ENCODE peak calls at places on chromosome 11, in eight cellular contexts. K is BJ; U is psoas muscle; M is effector memory CD4-positive, alpha-beta T cell; O is thoracic aorta; V is brain microvascular endothelial cell; P is stomach; Y is Peyer's patch. I is an unnamed sample.

GRCh38 chr11:126290887-126291286 is 8.0 kb downstream of the TIRAP start:
- DNase-seq in V (no peak), O (no peak), Y (no peak), K (no peak), M (no peak), U (no peak), P (no peak), I (no peak)

GRCh38 chr11:82895437-82896091 is 4.7 kb downstream of the PRCP start:
- DNase-seq in U (no peak), O (no peak), Y (no peak), V (no peak), P (no peak), K (no peak), M (no peak), I (no peak)

GRCh38 chr11:69054397-69055211 is 5.9 kb downstream of the TPCN2 start:
- DNase-seq in V (no peak), O (no peak), K (no peak), Y (no peak), M (no peak), U (no peak), P (no peak), I (no peak)

GRCh38 chr11:61480936-61481335 is 27.6 kb upstream of the LRRC10B start:
- DNase-seq in P (no peak), V (peak; percentile 16), O (no peak), Y (no peak), K (no peak), U (no peak), M (no peak), I (no peak)

GRCh38 chr11:133927690-133928627 is 28.8 kb downstream of the IGSF9B start:
- DNase-seq in P (peak; percentile 73), V (peak; percentile 45), O (no peak), U (peak; percentile 59), M (peak; percentile 43), Y (peak; percentile 76), K (no peak), I (peak; percentile 73)

GRCh38 chr11:115903179-115903578 is 399.0 kb upstream of the CADM1 start:
- DNase-seq in U (no peak), O (no peak), Y (no peak), P (no peak), M (no peak), V (no peak), K (no peak), I (no peak)

GRCh38 chr11:111945198-111945597 is 8.1 kb downstream of the DIXDC1 start:
- DNase-seq in M (no peak), O (no peak), K (no peak), P (no peak), Y (no peak), U (no peak), V (no peak), I (no peak)

GRCh38 chr11:91871791-91872190 is 352.8 kb upstream of the FAT3 start:
- DNase-seq in M (no peak), V (no peak), U (no peak), Y (no peak), K (no peak), P (no peak), O (no peak), I (no peak)

GRCh38 chr11:9688716-9689511 is 25.0 kb downstream of the SWAP70 start:
- DNase-seq in P (no peak), U (no peak), K (peak; percentile 30), M (no peak), O (no peak), V (peak; percentile 76), Y (no peak), I (no peak)

GRCh38 chr11:78313898-78314297 is 103.7 kb downstream of the GAB2 start:
- DNase-seq in K (no peak), V (no peak), O (no peak), P (no peak), M (no peak), U (no peak), Y (no peak), I (no peak)

GRCh38 chr11:134753805-134754130 is 341.7 kb upstream of the B3GAT1 start:
- DNase-seq in P (no peak), O (no peak), U (no peak), Y (no peak), V (no peak), K (no peak), M (no peak), I (no peak)

GRCh38 chr11:26944866-26945664 is 48.8 kb upstream of the FIBIN start:
- DNase-seq in M (no peak), U (no peak), K (peak; percentile 81), P (no peak), O (no peak), V (no peak), Y (no peak), I (no peak)

GRCh38 chr11:85052636-85053035 is 574.5 kb downstream of the DLG2 start:
- DNase-seq in K (no peak), P (no peak), O (no peak), U (no peak), V (no peak), M (no peak), Y (no peak), I (no peak)

GRCh38 chr11:16928052-16928451 is 86.2 kb downstream of the PLEKHA7 start:
- DNase-seq in U (no peak), K (no peak), Y (no peak), O (no peak), M (no peak), V (no peak), P (no peak), I (no peak)

GRCh38 chr11:12083380-12083779 is 27.0 kb upstream of the MICAL2 start:
- DNase-seq in M (no peak), V (no peak), U (no peak), P (no peak), K (no peak), O (no peak), Y (no peak), I (no peak)

GRCh38 chr11:69215216-69215615 is 59.5 kb downstream of the SMIM38 start:
- DNase-seq in Y (no peak), K (no peak), V (no peak), O (no peak), M (no peak), P (peak; percentile 9), U (no peak), I (no peak)

GRCh38 chr11:69109101-69109500 is 46.6 kb upstream of the SMIM38 start:
- DNase-seq in O (no peak), K (no peak), U (no peak), P (no peak), V (no peak), Y (no peak), M (no peak), I (no peak)

GRCh38 chr11:2376751-2377451 is at the start of gene CD81:
- DNase-seq in M (peak; percentile 51), O (no peak), K (no peak), P (peak; percentile 53), Y (peak; percentile 75), U (peak; percentile 58), V (no peak), I (peak; percentile 55)

GRCh38 chr11:45483361-45483760 is 182.1 kb downstream of the CHST1 start:
- DNase-seq in K (no peak), Y (peak; percentile 13), P (peak; percentile 3), V (no peak), O (no peak), M (no peak), U (no peak), I (no peak)

GRCh38 chr11:8092587-8093424 is 11.8 kb downstream of the TUB start:
- DNase-seq in U (peak; percentile 56), V (peak; percentile 72), O (peak; percentile 22), Y (no peak), K (no peak), P (peak; percentile 68), M (no peak), I (no peak)

GRCh38 chr11:73177380-73178091 is 35.4 kb upstream of the FCHSD2 start:
- DNase-seq in O (peak; percentile 45), K (no peak), P (peak; percentile 36), U (peak; percentile 39), M (no peak), Y (no peak), V (no peak), I (no peak)

GRCh38 chr11:35907648-35908431 is 36.0 kb upstream of the LDLRAD3 start:
- DNase-seq in P (no peak), V (peak; percentile 47), M (no peak), K (no peak), O (no peak), U (peak; percentile 18), Y (no peak), I (no peak)

GRCh38 chr11:9568854-9569587 is 4.4 kb upstream of the WEE1 start:
- DNase-seq in U (peak; percentile 30), P (peak; percentile 83), O (no peak), K (peak; percentile 94), Y (peak; percentile 77), V (peak; percentile 87), M (no peak), I (peak; percentile 4)

GRCh38 chr11:96361778-96362177 is 18.8 kb upstream of the MAML2 start:
- DNase-seq in M (no peak), O (no peak), Y (no peak), P (no peak), U (no peak), K (no peak), V (peak; percentile 64), I (no peak)

GRCh38 chr11:130313383-130314183 is 1.1 kb downstream of the ZBTB44 start:
- DNase-seq in P (no peak), Y (no peak), U (no peak), V (no peak), O (no peak), M (no peak), K (no peak), I (no peak)

DNA sequence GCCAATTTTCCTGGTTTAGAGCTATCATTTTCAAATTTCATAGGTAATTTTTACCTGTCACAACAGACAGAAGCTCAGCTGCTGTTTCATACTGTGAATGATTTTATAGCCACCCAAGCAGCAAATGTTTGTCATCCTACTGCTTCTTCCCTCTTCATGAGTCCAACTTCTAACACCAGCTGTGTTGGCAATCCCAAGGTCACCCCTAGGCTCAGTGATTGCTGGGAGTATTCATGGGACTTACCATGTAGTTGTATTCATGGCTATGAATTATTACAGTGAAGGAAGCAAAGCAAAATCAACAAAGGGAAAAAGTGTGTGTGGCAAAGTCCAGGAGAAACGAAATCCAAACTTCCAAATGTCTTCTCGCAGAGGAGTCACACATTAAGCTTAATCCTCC is 28.5 kb downstream of the CUL5 start:
- DNase-seq in K (no peak), P (no peak), Y (no peak), U (no peak), M (no peak), O (no peak), V (no peak), I (no peak)
- H3K36me3 ChIP-seq in K (peaks cover 1% of the 10 kb centered on the region), P (peaks cover 67% of the 10 kb centered on the region), Y (peaks cover 41% of the 10 kb centered on the region), U (peaks cover 2% of the 10 kb centered on the region), M (peaks cover 33% of the 10 kb centered on the region), O (peaks cover 13% of the 10 kb centered on the region), V (peaks cover 13% of the 10 kb centered on the region), I (peaks cover 20% of the 10 kb centered on the region)

GRCh38 chr11:110463153-110463552 is 33.4 kb downstream of the FDX1 start:
- DNase-seq in Y (peak; percentile 63), O (no peak), U (peak; percentile 51), K (no peak), M (no peak), P (peak; percentile 49), V (peak; percentile 53), I (peak; percentile 21)
- H3K36me3 ChIP-seq in Y (peaks cover 38% of the 10 kb centered on the region), O (no peaks in the 10 kb centered on the region), U (peaks cover 3% of the 10 kb centered on the region), K (no peaks in the 10 kb centered on the region), M (peaks cover 23% of the 10 kb centered on the region), P (peaks cover 42% of the 10 kb centered on the region), V (peaks cover 4% of the 10 kb centered on the region), I (peaks cover 7% of the 10 kb centered on the region)

GRCh38 chr11:59119826-59120225 is 12.8 kb downstream of the FAM111B start:
- DNase-seq in K (no peak), O (no peak), P (no peak), M (no peak), V (no peak), U (no peak), Y (no peak), I (no peak)
- H3K36me3 ChIP-seq in K (no peaks in the 10 kb centered on the region), O (no peaks in the 10 kb centered on the region), P (no peaks in the 10 kb centered on the region), M (no peaks in the 10 kb centered on the region), V (no peaks in the 10 kb centered on the region), U (no peaks in the 10 kb centered on the region), Y (no peaks in the 10 kb centered on the region), I (no peaks in the 10 kb centered on the region)

GRCh38 chr11:70343631-70344030 is 54.7 kb upstream of the CTTN start:
- DNase-seq in U (no peak), V (no peak), P (no peak), O (no peak), M (no peak), K (no peak), Y (no peak), I (no peak)
- H3K36me3 ChIP-seq in U (peaks cover 10% of the 10 kb centered on the region), V (peaks cover 39% of the 10 kb centered on the region), P (peaks cover 93% of the 10 kb centered on the region), O (peaks cover 30% of the 10 kb centered on the region), M (peaks cover 59% of the 10 kb centered on the region), K (peaks cover 27% of the 10 kb centered on the region), Y (peaks cover 86% of the 10 kb centered on the region), I (peaks cover 14% of the 10 kb centered on the region)